ENCODE peak calls at places on chromosomes 5 and 9, in four cellular contexts. N is neural crest cell, I is GM20000, C is osteocyte. D is an unnamed sample.
A peak's percentile ranks its signal among the peaks of the same experiment; 100 is the strongest.

GRCh38 chr5:40556811-40557210 is 122.9 kb upstream of the PTGER4 start:
- DNase-seq in I (no peak), N (no peak), C (no peak), D (no peak)

GRCh38 chr5:174951151-174951780 is 226.9 kb downstream of the MSX2 start:
- DNase-seq in N (peak; percentile 68), I (peak; percentile 74), C (no peak), D (peak; percentile 59)

GRCh38 chr9:37732086-37732744 is 21.4 kb upstream of the TRMT10B start:
- DNase-seq in I (no peak), C (no peak), N (no peak), D (no peak)

GRCh38 chr5:14217587-14217986 is 74.4 kb downstream of the TRIO start:
- DNase-seq in I (no peak), N (no peak), C (no peak), D (no peak)

GRCh38 chr9:37309136-37309535 is 113.4 kb upstream of the GRHPR start:
- DNase-seq in N (no peak), C (no peak), I (peak; percentile 27), D (no peak)

GRCh38 chr5:166509085-166509484 is 1782.4 kb upstream of the WWC1 start:
- DNase-seq in C (no peak), I (no peak), N (peak; percentile 5), D (no peak)

GRCh38 chr5:97998946-97999345 is 774.5 kb upstream of the RGMB start:
- DNase-seq in I (no peak), C (no peak), N (no peak), D (no peak)

GRCh38 chr5:172245823-172246222 is 37.7 kb downstream of the UBTD2 start:
- DNase-seq in C (no peak), N (no peak), I (no peak), D (no peak)

GRCh38 chr5:140153255-140153654 is 21.7 kb upstream of the CYSTM1 start:
- DNase-seq in C (no peak), I (no peak), N (no peak), D (no peak)

GRCh38 chr9:133397370-133397769 is 20.4 kb downstream of the REXO4 start:
- DNase-seq in I (no peak), C (no peak), N (no peak), D (peak; percentile 2)

GRCh38 chr5:159061834-159062530 is 37.7 kb downstream of the EBF1 start:
- DNase-seq in C (no peak), I (no peak), N (peak; percentile 14), D (no peak)

GRCh38 chr5:103444333-103445038 is 118.1 kb downstream of the NUDT12 start:
- DNase-seq in C (no peak), N (no peak), I (no peak), D (no peak)

GRCh38 chr9:35606138-35606504 is 1.1 kb downstream of the TESK1 start:
- DNase-seq in I (no peak), N (no peak), C (no peak), D (no peak)

GRCh38 chr9:14719231-14719923 is 3.2 kb downstream of the CER1 start:
- DNase-seq in I (no peak), N (no peak), C (no peak), D (no peak)

GRCh38 chr9:124716795-124717194 is 54.3 kb downstream of the NR6A1 start:
- DNase-seq in N (no peak), I (no peak), C (no peak), D (no peak)

GRCh38 chr5:140298183-140298601 is 4.7 kb downstream of the PFDN1 start:
- DNase-seq in C (no peak), N (no peak), I (no peak), D (no peak)

GRCh38 chr9:89135572-89135971 is 43.0 kb downstream of the SHC3 start:
- DNase-seq in N (no peak), C (no peak), I (no peak), D (no peak)

GRCh38 chr5:39208471-39208870 is 10.9 kb downstream of the FYB1 start:
- DNase-seq in N (no peak), I (no peak), C (no peak), D (no peak)

GRCh38 chr9:113580954-113581311 is 117.4 kb downstream of the RGS3 start:
- DNase-seq in N (no peak), C (no peak), I (no peak), D (no peak)

GRCh38 chr5:104998572-104998971 is 1436.0 kb upstream of the NUDT12 start:
- DNase-seq in N (no peak), C (no peak), I (no peak), D (no peak)

GRCh38 chr5:33441241-33441844 is 578 bp downstream of the TARS1 start:
- DNase-seq in C (no peak), I (peak; percentile 9), N (no peak), D (no peak)

GRCh38 chr5:33438996-33439395 is 1.8 kb upstream of the TARS1 start:
- DNase-seq in I (no peak), N (no peak), C (no peak), D (no peak)

GRCh38 chr5:33439905-33440481 is 772 bp upstream of the TARS1 start:
- DNase-seq in N (no peak), I (no peak), C (no peak), D (no peak)

GRCh38 chr5:33444542-33444941 is 3.8 kb downstream of the TARS1 start:
- DNase-seq in C (no peak), N (no peak), I (no peak), D (no peak)

DNA sequence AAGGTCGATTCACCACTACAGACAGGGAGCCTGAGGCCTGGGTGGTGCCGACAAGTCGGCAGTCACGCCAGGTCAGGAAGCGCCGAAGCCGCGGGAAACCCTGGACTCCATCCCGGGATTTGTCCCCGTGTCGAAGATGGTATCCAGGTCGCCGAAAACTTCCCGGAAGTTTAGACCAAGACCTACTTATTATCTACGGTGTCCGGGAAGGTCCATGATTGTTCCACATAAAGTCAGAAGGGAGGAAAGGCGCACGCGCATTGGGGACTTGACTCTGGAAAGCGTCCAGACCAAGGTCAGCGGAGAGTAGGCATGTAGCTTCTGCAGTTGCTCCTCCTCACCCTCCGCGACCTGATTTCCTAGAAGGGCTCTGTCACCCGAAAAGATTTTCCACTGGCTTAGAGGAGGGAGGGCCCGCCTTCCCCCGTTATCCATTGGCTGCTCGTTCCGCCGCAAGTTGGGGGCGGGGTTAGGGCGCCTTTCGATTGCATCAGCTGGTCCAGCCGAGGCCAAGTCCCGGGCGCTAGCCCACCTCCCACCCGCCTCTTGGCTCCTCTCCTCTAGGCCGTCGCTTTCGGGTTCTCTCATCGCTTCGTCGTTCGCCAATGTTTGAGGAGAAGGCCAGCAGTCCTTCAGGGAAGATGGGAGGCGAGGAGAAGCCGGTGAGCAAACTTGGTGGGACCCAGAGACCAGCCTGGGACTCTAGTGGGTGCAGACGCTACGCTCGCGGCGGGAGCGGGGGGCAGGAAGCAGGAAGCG is at the start of gene TARS1:
- DNase-seq in I (peak; percentile 92), C (peak; percentile 99), N (peak; percentile 93), D (peak; percentile 71)
- TF ChIP-seq CTCF in I (no peak), C (no peak), N (no peak), D (no peak)

GRCh38 chr5:151459680-151460079 is 12.3 kb downstream of the SLC36A1 start:
- DNase-seq in N (no peak), I (no peak), C (no peak), D (no peak)
- TF ChIP-seq CTCF in N (no peak), I (no peak), C (peak; percentile 51), D (no peak)

DNA sequence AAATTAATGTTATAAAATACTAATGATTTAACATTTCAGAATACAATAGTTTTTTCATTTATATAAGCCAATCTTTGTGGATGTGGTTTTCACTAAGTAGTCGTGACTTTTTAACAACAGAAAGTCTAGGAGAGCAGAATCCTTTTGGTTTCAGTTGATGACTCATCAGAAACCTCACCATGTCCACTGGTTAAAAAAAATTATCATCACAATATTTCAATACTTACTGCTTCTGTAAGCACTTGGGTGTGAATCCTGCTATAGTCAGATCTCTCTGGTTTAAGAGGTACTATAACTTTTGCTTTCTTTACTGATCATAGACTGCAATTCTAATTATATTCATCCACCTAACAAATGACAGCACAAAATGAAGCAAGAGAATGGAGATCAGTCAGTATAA is 77.2 kb downstream of the MRPS30 start:
- DNase-seq in C (no peak), I (peak; percentile 63), N (no peak), D (no peak)
- TF ChIP-seq CTCF in C (no peak), I (no peak), N (no peak), D (no peak)

GRCh38 chr9:16031486-16031885 is 478.6 kb downstream of the CCDC171 start:
- DNase-seq in N (no peak), I (no peak), C (no peak), D (no peak)
- TF ChIP-seq CTCF in N (no peak), I (no peak), C (no peak), D (no peak)

GRCh38 chr9:3004572-3004971 is 160.7 kb upstream of the PUM3 start:
- DNase-seq in I (no peak), C (no peak), N (no peak), D (no peak)

GRCh38 chr9:3007331-3007730 is 163.4 kb upstream of the PUM3 start:
- DNase-seq in N (no peak), I (no peak), C (no peak), D (no peak)

GRCh38 chr9:3006917-3007316 is 163.0 kb upstream of the PUM3 start:
- DNase-seq in I (no peak), N (no peak), C (no peak), D (no peak)

GRCh38 chr9:3012245-3012644 is 168.3 kb upstream of the PUM3 start:
- DNase-seq in I (no peak), N (no peak), C (no peak), D (no peak)

DNA sequence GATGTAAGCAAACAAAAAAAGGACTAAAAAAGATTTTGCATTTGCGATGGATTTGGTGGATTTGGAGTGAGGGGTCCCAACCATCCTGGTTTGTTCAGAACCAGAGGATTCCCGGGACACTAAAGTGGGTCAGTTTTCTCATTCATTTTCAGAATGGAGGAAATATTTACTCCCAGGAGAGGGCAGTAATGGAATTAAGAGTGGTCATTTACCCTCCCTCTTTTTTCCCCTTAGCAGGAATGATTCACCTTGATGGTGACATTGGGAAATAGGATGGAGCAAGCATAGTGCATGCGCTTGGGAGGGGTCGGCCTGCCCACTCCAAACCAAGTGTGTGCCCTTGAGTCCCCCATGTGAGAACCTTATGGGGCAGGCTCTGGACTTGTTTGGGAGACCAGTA is 164.2 kb upstream of the PUM3 start:
- DNase-seq in C (no peak), N (no peak), I (no peak), D (no peak)
- TF ChIP-seq CTCF in C (peak; percentile 12), N (no peak), I (no peak), D (no peak)

DNA sequence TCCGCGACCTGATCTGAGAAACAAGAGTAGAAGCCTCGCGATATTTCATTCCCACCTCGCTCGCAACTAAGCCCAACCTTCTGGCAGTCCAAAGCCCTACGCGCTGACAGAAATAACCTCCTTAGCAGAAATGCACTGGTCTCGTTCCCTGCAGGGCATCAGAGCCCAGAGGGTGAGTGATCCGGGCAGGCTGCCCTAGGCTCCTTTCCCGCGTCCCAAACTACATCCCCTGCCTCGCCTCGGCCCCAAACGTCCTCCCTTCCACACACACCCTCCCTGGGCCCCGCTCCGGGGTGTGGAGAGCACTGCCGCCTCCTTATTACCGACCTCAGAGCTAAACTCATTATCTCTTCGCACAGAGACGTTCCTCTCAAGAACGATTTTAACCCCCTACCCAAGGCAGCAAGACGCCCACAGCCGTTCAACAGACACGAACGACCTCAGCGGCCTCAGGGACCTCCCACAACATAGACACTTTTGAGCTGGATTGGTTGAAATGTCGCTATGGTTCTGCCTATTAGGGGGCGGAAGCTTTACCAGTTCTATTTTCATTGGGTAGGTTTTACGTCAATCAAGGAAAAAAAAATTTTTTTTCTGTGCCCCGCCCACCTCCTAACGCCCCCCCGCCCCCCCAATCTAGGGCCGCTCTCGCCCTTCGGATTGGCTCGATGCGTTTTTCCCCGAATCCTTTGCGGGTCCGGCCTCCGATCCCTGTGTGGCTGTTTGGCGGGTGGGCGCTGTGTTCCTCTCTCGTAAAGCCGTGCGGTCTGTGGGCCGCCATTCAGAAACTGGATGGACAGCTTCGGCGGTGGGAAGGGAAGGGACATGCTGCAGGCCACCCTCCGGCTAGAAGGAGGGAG is at the start of gene CETN3:
- DNase-seq in N (peak; percentile 84), I (peak; percentile 77), C (peak; percentile 97), D (no peak)
- TF ChIP-seq CTCF in N (no peak), I (no peak), C (no peak), D (no peak)